ENCODE peak calls at places on chromosomes 16 and 17, in five cellular contexts. I is progenitor cell of endocrine pancreas; E is HT1080; K is stimulated activated CD8-positive, alpha-beta memory T cell treated with anti-CD3 and anti-CD28 coated beads, Interleukin-15, amount 100 ng/mL, for 4 hours; M is HL-60. H is an unnamed sample.

GRCh38 chr16:48231675-48232214 is 12.4 kb upstream of the LONP2 start:
- DNase-seq in K (no peak), E (peak; percentile 17), I (no peak), M (peak; percentile 43), H (peak; percentile 3)

GRCh38 chr17:82283208-82283749 is 9.8 kb upstream of the CSNK1D start:
- DNase-seq in I (no peak), M (peak; percentile 64), E (peak; percentile 97), K (no peak), H (no peak)

GRCh38 chr17:65170839-65171238 is 33.7 kb downstream of the RGS9 start:
- DNase-seq in K (no peak), M (no peak), E (peak; percentile 8), I (no peak), H (no peak)

GRCh38 chr16:20763461-20764232 is at the start of gene ACSM3:
- DNase-seq in K (peak; percentile 17), M (peak; percentile 87), I (peak; percentile 61), E (peak; percentile 66), H (no peak)

GRCh38 chr16:4298761-4299522 is 16.9 kb upstream of the GLIS2 start:
- DNase-seq in M (no peak), K (no peak), I (no peak), E (peak; percentile 96), H (no peak)

GRCh38 chr16:10343124-10343760 is 42.6 kb upstream of the ATF7IP2 start:
- DNase-seq in M (no peak), I (no peak), K (no peak), E (no peak), H (no peak)

GRCh38 chr17:59230765-59231164 is 10.5 kb downstream of the GDPD1 start:
- DNase-seq in I (no peak), E (no peak), K (no peak), M (no peak), H (no peak)

GRCh38 chr16:50144211-50144610 is 8.9 kb upstream of the TENT4B start:
- DNase-seq in M (no peak), K (no peak), I (no peak), E (no peak), H (no peak)

GRCh38 chr17:50028207-50029120 is 27.4 kb upstream of the ITGA3 start:
- DNase-seq in I (no peak), E (peak; percentile 97), K (no peak), M (no peak), H (no peak)

GRCh38 chr17:20922128-20922670 is 120.6 kb downstream of the USP22 start:
- DNase-seq in I (no peak), M (no peak), E (peak; percentile 71), K (no peak), H (no peak)

GRCh38 chr17:12928736-12929135 is 89.1 kb downstream of the ELAC2 start:
- DNase-seq in K (no peak), I (no peak), M (no peak), E (no peak), H (no peak)

GRCh38 chr17:72206376-72206775 is 85.6 kb downstream of the SOX9 start:
- DNase-seq in M (no peak), E (no peak), I (no peak), K (no peak), H (no peak)

GRCh38 chr17:8123695-8124349 is at the start of gene HES7:
- DNase-seq in K (no peak), E (peak; percentile 42), M (no peak), I (no peak), H (no peak)

GRCh38 chr16:59368586-59368985 is 634.5 kb upstream of the GOT2 start:
- DNase-seq in I (no peak), K (no peak), E (no peak), M (no peak), H (no peak)

GRCh38 chr16:87178177-87178863 is 138.9 kb downstream of the C16orf95 start:
- DNase-seq in M (no peak), I (no peak), K (no peak), E (no peak), H (no peak)

GRCh38 chr17:68325961-68326360 is 34.7 kb downstream of the ARSG start:
- DNase-seq in M (no peak), K (no peak), I (no peak), E (no peak), H (no peak)

GRCh38 chr16:84726670-84727467 is 27.1 kb downstream of the USP10 start:
- DNase-seq in E (no peak), M (peak; percentile 86), I (no peak), K (no peak), H (no peak)

GRCh38 chr17:76547183-76547641 is 7.4 kb downstream of the PRCD start:
- DNase-seq in M (peak; percentile 46), I (peak; percentile 48), E (peak; percentile 92), K (no peak), H (no peak)

GRCh38 chr16:80300456-80300855 is 240.3 kb upstream of the DYNLRB2 start:
- DNase-seq in K (no peak), I (no peak), M (no peak), E (peak; percentile 78), H (no peak)

GRCh38 chr16:87324411-87325275 is 7.5 kb upstream of the C16orf95 start:
- DNase-seq in I (peak; percentile 34), E (no peak), M (peak; percentile 9), K (peak; percentile 12), H (no peak)

GRCh38 chr17:47224971-47225370 is 15.8 kb downstream of the MYL4 start:
- DNase-seq in I (no peak), K (no peak), M (no peak), E (no peak), H (no peak)

GRCh38 chr16:75506107-75506506 is 10.9 kb upstream of the CHST6 start:
- DNase-seq in M (no peak), I (no peak), K (no peak), E (no peak), H (no peak)

GRCh38 chr17:4332296-4332970 is 34.0 kb downstream of the UBE2G1 start:
- DNase-seq in I (no peak), K (no peak), E (peak; percentile 26), M (no peak), H (no peak)

GRCh38 chr17:56909742-56910508 is 3.9 kb downstream of the TRIM25 start:
- DNase-seq in E (no peak), K (no peak), I (no peak), M (no peak), H (no peak)

GRCh38 chr16:75218256-75219076 is at the start of gene CTRB1:
- DNase-seq in K (no peak), I (no peak), M (no peak), E (no peak), H (no peak)

GRCh38 chr17:50062323-50063243 is 6.7 kb downstream of the ITGA3 start:
- DNase-seq in M (no peak), K (no peak), E (peak; percentile 100), I (no peak), H (peak; percentile 67)

GRCh38 chr17:63446218-63446980 is at the start of gene CYB561:
- DNase-seq in M (peak; percentile 43), K (peak; percentile 54), E (no peak), I (peak; percentile 73), H (no peak)